ENCODE peak calls at places on chromosome X, in ten cellular contexts. One of them, this sample, is unnamed.

GRCh38 chrX:45714864-45715263 is 514.2 kb upstream of the DIPK2B start:
- DNase-seq in AG09319: no peak
- DNase-seq in cardiac fibroblast: peak
- DNase-seq in GM13977: no peak
- DNase-seq in glutamatergic neuron: no peak
- DNase-seq in DND-41: no peak
- DNase-seq in LNCaP clone FGC: no peak
- DNase-seq in progenitor cell of endocrine pancreas: no peak
- DNase-seq in endothelial cell: no peak
- DNase-seq in fibroblast of lung: peak
- DNase-seq in this sample: no peak

GRCh38 chrX:154486052-154486395 is 391 bp downstream of the UBL4A start:
- DNase-seq in LNCaP clone FGC: no peak
- DNase-seq in endothelial cell: no peak
- DNase-seq in AG09319: no peak
- DNase-seq in GM13977: no peak
- DNase-seq in glutamatergic neuron: peak
- DNase-seq in DND-41: peak
- DNase-seq in progenitor cell of endocrine pancreas: no peak
- DNase-seq in fibroblast of lung: no peak
- DNase-seq in cardiac fibroblast: no peak
- DNase-seq in this sample: no peak

GRCh38 chrX:101676571-101676970 is 16.9 kb upstream of the ARMCX2 start:
- DNase-seq in LNCaP clone FGC: no peak
- DNase-seq in fibroblast of lung: no peak
- DNase-seq in glutamatergic neuron: no peak
- DNase-seq in endothelial cell: no peak
- DNase-seq in progenitor cell of endocrine pancreas: no peak
- DNase-seq in GM13977: no peak
- DNase-seq in DND-41: no peak
- DNase-seq in cardiac fibroblast: no peak
- DNase-seq in AG09319: no peak
- DNase-seq in this sample: no peak

GRCh38 chrX:109839694-109840358 is 106.8 kb upstream of the ACSL4 start:
- DNase-seq in GM13977: no peak
- DNase-seq in AG09319: no peak
- DNase-seq in progenitor cell of endocrine pancreas: no peak
- DNase-seq in glutamatergic neuron: no peak
- DNase-seq in endothelial cell: no peak
- DNase-seq in LNCaP clone FGC: no peak
- DNase-seq in fibroblast of lung: no peak
- DNase-seq in cardiac fibroblast: peak
- DNase-seq in DND-41: no peak
- DNase-seq in this sample: no peak

GRCh38 chrX:120365320-120365719 is 3.4 kb downstream of the ATP1B4 start:
- DNase-seq in GM13977: peak
- DNase-seq in glutamatergic neuron: peak
- DNase-seq in DND-41: peak
- DNase-seq in endothelial cell: peak
- DNase-seq in LNCaP clone FGC: no peak
- DNase-seq in AG09319: no peak
- DNase-seq in cardiac fibroblast: peak
- DNase-seq in progenitor cell of endocrine pancreas: peak
- DNase-seq in fibroblast of lung: peak
- DNase-seq in this sample: no peak

GRCh38 chrX:57528670-57529255 is 63.0 kb upstream of the ZXDB start:
- DNase-seq in AG09319: no peak
- DNase-seq in GM13977: peak
- DNase-seq in fibroblast of lung: no peak
- DNase-seq in DND-41: peak
- DNase-seq in glutamatergic neuron: peak
- DNase-seq in progenitor cell of endocrine pancreas: no peak
- DNase-seq in cardiac fibroblast: peak
- DNase-seq in endothelial cell: peak
- DNase-seq in LNCaP clone FGC: no peak
- DNase-seq in this sample: no peak

GRCh38 chrX:141405486-141405877 is 163.2 kb upstream of the SPANXC start:
- DNase-seq in glutamatergic neuron: no peak
- DNase-seq in GM13977: no peak
- DNase-seq in DND-41: no peak
- DNase-seq in AG09319: no peak
- DNase-seq in endothelial cell: no peak
- DNase-seq in fibroblast of lung: no peak
- DNase-seq in LNCaP clone FGC: no peak
- DNase-seq in progenitor cell of endocrine pancreas: no peak
- DNase-seq in cardiac fibroblast: peak
- DNase-seq in this sample: no peak

GRCh38 chrX:134601240-134601639 is 57.0 kb downstream of the PLAC1 start:
- DNase-seq in endothelial cell: no peak
- DNase-seq in progenitor cell of endocrine pancreas: no peak
- DNase-seq in LNCaP clone FGC: no peak
- DNase-seq in AG09319: no peak
- DNase-seq in cardiac fibroblast: peak
- DNase-seq in glutamatergic neuron: no peak
- DNase-seq in fibroblast of lung: peak
- DNase-seq in DND-41: no peak
- DNase-seq in GM13977: no peak
- DNase-seq in this sample: no peak

GRCh38 chrX:77299549-77299948 is 147.6 kb upstream of the FGF16 start:
- DNase-seq in fibroblast of lung: no peak
- DNase-seq in LNCaP clone FGC: no peak
- DNase-seq in glutamatergic neuron: no peak
- DNase-seq in DND-41: no peak
- DNase-seq in cardiac fibroblast: no peak
- DNase-seq in GM13977: no peak
- DNase-seq in progenitor cell of endocrine pancreas: no peak
- DNase-seq in AG09319: no peak
- DNase-seq in endothelial cell: no peak
- DNase-seq in this sample: no peak

GRCh38 chrX:38666909-38667308 is 105.6 kb downstream of the TSPAN7 start:
- DNase-seq in endothelial cell: no peak
- DNase-seq in progenitor cell of endocrine pancreas: no peak
- DNase-seq in GM13977: no peak
- DNase-seq in cardiac fibroblast: no peak
- DNase-seq in DND-41: no peak
- DNase-seq in fibroblast of lung: no peak
- DNase-seq in AG09319: no peak
- DNase-seq in LNCaP clone FGC: no peak
- DNase-seq in glutamatergic neuron: no peak
- DNase-seq in this sample: no peak
- TF ChIP-seq CTCF in endothelial cell: no peak
- TF ChIP-seq CTCF in progenitor cell of endocrine pancreas: no peak
- TF ChIP-seq CTCF in GM13977: no peak
- TF ChIP-seq CTCF in cardiac fibroblast: no peak
- TF ChIP-seq CTCF in DND-41: no peak
- TF ChIP-seq CTCF in fibroblast of lung: no peak
- TF ChIP-seq CTCF in AG09319: no peak
- TF ChIP-seq CTCF in LNCaP clone FGC: no peak
- TF ChIP-seq CTCF in glutamatergic neuron: no peak
- TF ChIP-seq CTCF in this sample: no peak

GRCh38 chrX:49174723-49175122 is 3.0 kb downstream of the PLP2 start:
- DNase-seq in LNCaP clone FGC: no peak
- DNase-seq in progenitor cell of endocrine pancreas: no peak
- DNase-seq in fibroblast of lung: no peak
- DNase-seq in GM13977: no peak
- DNase-seq in glutamatergic neuron: no peak
- DNase-seq in endothelial cell: no peak
- DNase-seq in AG09319: no peak
- DNase-seq in cardiac fibroblast: no peak
- DNase-seq in DND-41: no peak
- DNase-seq in this sample: no peak
- TF ChIP-seq CTCF in LNCaP clone FGC: no peak
- TF ChIP-seq CTCF in progenitor cell of endocrine pancreas: no peak
- TF ChIP-seq CTCF in fibroblast of lung: no peak
- TF ChIP-seq CTCF in GM13977: no peak
- TF ChIP-seq CTCF in glutamatergic neuron: no peak
- TF ChIP-seq CTCF in endothelial cell: no peak
- TF ChIP-seq CTCF in AG09319: no peak
- TF ChIP-seq CTCF in cardiac fibroblast: no peak
- TF ChIP-seq CTCF in DND-41: no peak
- TF ChIP-seq CTCF in this sample: no peak

GRCh38 chrX:54754854-54755253 is 43.2 kb downstream of the ITIH6 start:
- DNase-seq in glutamatergic neuron: no peak
- DNase-seq in progenitor cell of endocrine pancreas: no peak
- DNase-seq in cardiac fibroblast: no peak
- DNase-seq in AG09319: no peak
- DNase-seq in fibroblast of lung: no peak
- DNase-seq in LNCaP clone FGC: no peak
- DNase-seq in endothelial cell: no peak
- DNase-seq in DND-41: no peak
- DNase-seq in GM13977: no peak
- DNase-seq in this sample: no peak

DNA sequence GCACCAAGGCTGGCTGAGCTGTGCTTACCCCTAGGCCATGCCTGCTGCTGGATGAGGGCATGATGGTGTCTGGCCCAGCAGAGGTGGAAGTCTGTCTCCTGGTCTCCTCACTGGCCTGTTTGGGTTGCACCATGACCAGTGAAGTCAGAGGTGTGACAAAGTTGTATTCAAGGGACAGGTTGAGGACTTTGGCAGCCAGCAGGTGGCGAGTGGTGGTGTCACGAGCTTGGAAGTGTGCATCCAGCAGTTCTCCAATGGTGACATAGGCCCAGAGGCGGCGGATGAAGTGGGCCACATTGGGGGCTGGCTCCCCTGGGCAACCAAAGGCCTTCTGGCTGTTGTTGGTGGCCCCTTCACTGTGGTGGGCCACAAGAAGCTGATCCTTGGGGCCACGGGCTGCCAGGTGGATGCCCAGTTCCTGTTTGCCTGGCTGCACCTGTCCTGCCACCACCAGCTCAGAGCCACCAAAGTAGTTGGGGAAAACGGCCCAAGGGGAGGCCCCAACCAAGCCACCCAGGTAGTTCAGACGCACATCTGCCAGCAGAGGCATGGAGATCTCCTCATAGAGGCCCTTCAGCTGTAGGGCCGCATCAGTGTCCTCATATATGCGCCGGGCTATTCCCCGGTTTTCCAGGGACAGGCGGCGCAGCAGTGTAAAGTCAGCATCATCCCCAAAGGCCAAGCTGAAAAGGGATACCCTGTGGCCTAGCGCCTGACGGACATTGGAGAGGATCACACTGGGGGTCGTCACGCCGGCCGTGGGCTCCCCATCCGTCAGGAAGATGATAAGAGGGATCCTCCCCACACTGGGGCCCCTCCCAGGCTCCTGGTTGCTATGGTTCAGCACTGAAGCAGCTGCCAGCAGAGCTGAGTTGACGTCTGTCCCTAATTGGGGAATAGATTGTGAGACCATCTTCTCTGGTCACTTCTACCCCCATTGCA is 39.7 kb downstream of the ITIH6 start:
- DNase-seq in progenitor cell of endocrine pancreas: no peak
- DNase-seq in cardiac fibroblast: no peak
- DNase-seq in DND-41: no peak
- DNase-seq in GM13977: no peak
- DNase-seq in AG09319: no peak
- DNase-seq in fibroblast of lung: no peak
- DNase-seq in LNCaP clone FGC: no peak
- DNase-seq in endothelial cell: no peak
- DNase-seq in glutamatergic neuron: no peak
- DNase-seq in this sample: no peak
- TF ChIP-seq CTCF in progenitor cell of endocrine pancreas: no peak
- TF ChIP-seq CTCF in cardiac fibroblast: no peak
- TF ChIP-seq CTCF in DND-41: no peak
- TF ChIP-seq CTCF in GM13977: no peak
- TF ChIP-seq CTCF in AG09319: no peak
- TF ChIP-seq CTCF in fibroblast of lung: no peak
- TF ChIP-seq CTCF in LNCaP clone FGC: no peak
- TF ChIP-seq CTCF in endothelial cell: no peak
- TF ChIP-seq CTCF in glutamatergic neuron: no peak
- TF ChIP-seq CTCF in this sample: no peak

GRCh38 chrX:49276207-49276606 is 6.6 kb downstream of the PPP1R3F start:
- DNase-seq in fibroblast of lung: no peak
- DNase-seq in glutamatergic neuron: no peak
- DNase-seq in cardiac fibroblast: no peak
- DNase-seq in endothelial cell: no peak
- DNase-seq in AG09319: no peak
- DNase-seq in GM13977: no peak
- DNase-seq in LNCaP clone FGC: no peak
- DNase-seq in progenitor cell of endocrine pancreas: no peak
- DNase-seq in DND-41: no peak
- DNase-seq in this sample: no peak

GRCh38 chrX:49273181-49273727 is 3.7 kb downstream of the PPP1R3F start:
- DNase-seq in GM13977: no peak
- DNase-seq in fibroblast of lung: no peak
- DNase-seq in DND-41: peak
- DNase-seq in glutamatergic neuron: no peak
- DNase-seq in AG09319: no peak
- DNase-seq in endothelial cell: no peak
- DNase-seq in LNCaP clone FGC: no peak
- DNase-seq in progenitor cell of endocrine pancreas: no peak
- DNase-seq in cardiac fibroblast: no peak
- DNase-seq in this sample: no peak

GRCh38 chrX:49277520-49277799 is 7.9 kb downstream of the PPP1R3F start:
- DNase-seq in GM13977: no peak
- DNase-seq in progenitor cell of endocrine pancreas: no peak
- DNase-seq in fibroblast of lung: no peak
- DNase-seq in endothelial cell: no peak
- DNase-seq in AG09319: no peak
- DNase-seq in cardiac fibroblast: no peak
- DNase-seq in DND-41: no peak
- DNase-seq in LNCaP clone FGC: no peak
- DNase-seq in glutamatergic neuron: no peak
- DNase-seq in this sample: no peak

GRCh38 chrX:49278081-49278480 is 8.5 kb downstream of the PPP1R3F start:
- DNase-seq in fibroblast of lung: no peak
- DNase-seq in DND-41: no peak
- DNase-seq in LNCaP clone FGC: no peak
- DNase-seq in glutamatergic neuron: no peak
- DNase-seq in progenitor cell of endocrine pancreas: no peak
- DNase-seq in cardiac fibroblast: no peak
- DNase-seq in endothelial cell: no peak
- DNase-seq in GM13977: no peak
- DNase-seq in AG09319: no peak
- DNase-seq in this sample: no peak

DNA sequence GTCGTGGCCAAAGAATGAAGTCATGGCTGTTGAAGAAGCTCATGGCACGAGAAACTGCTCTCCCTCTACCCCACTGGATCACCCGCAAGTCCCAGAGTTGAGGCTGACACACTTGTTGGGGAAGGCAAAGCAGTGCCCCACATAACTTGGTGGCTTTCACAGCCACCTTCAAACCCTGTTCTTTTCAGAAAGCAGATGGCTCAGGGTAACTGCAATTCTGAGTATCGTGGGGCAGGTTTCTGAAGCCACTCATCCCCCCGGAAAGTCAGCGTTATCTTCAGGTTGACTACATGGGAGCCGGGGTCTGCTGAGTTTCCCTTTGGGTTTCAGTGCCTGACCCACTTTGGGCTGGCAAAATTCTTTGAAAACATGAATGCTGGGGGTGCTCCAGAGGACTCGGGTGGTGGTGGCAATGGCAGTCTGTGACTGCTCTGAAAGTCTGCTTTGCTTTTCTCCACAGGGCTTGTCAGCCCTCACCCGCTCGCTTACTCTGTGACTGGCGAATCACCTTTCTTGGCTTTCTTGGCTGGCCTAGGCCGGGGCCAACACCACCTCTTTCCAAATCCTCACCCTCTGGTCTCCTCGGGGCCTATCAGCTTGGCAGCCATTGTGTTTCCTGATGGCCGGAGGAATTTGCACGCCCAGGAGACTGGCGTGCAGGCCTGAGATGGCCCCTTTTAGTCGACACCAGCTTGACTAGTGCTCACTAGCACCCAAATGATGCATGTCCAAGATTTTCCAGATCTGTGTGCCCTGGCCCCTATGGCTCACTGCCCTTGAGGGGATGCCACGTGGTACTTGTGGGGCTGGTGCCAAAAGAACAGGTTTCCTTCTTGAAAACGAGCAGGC is 7.3 kb downstream of the PPP1R3F start:
- DNase-seq in GM13977: no peak
- DNase-seq in LNCaP clone FGC: no peak
- DNase-seq in cardiac fibroblast: no peak
- DNase-seq in glutamatergic neuron: no peak
- DNase-seq in fibroblast of lung: no peak
- DNase-seq in progenitor cell of endocrine pancreas: no peak
- DNase-seq in DND-41: no peak
- DNase-seq in AG09319: no peak
- DNase-seq in endothelial cell: no peak
- DNase-seq in this sample: no peak
- TF ChIP-seq CTCF in GM13977: no peak
- TF ChIP-seq CTCF in LNCaP clone FGC: no peak
- TF ChIP-seq CTCF in cardiac fibroblast: no peak
- TF ChIP-seq CTCF in glutamatergic neuron: no peak
- TF ChIP-seq CTCF in fibroblast of lung: no peak
- TF ChIP-seq CTCF in progenitor cell of endocrine pancreas: no peak
- TF ChIP-seq CTCF in DND-41: no peak
- TF ChIP-seq CTCF in AG09319: no peak
- TF ChIP-seq CTCF in endothelial cell: no peak
- TF ChIP-seq CTCF in this sample: no peak

This sample was measured in AG04449.